ENCODE peak calls at places on chromosomes 11 and 22, in ten cellular contexts. S is cardiac fibroblast, V is breast epithelium, M is psoas muscle, O is fibroblast of lung, X is AG10803, T is tibial artery, I is AG04450, D is Panc1, A is MCF 10A. Q is an unnamed sample.

GRCh38 chr11:125338435-125338834 is 157.6 kb downstream of the FEZ1 start:
- DNase-seq in I (no peak), A (no peak), X (no peak), M (no peak), V (no peak), D (no peak), O (no peak), S (no peak), T (no peak), Q (no peak)

GRCh38 chr22:42084874-42085273 is 5.4 kb downstream of the SMDT1 start:
- DNase-seq in A (no peak), V (no peak), T (peak), O (no peak), M (no peak), S (no peak), I (no peak), X (no peak), D (no peak), Q (no peak)

GRCh38 chr11:102111787-102112653 is 1.8 kb downstream of the YAP1 start:
- DNase-seq in M (peak), T (peak), I (no peak), D (peak), X (peak), S (peak), O (peak), A (peak), V (no peak), Q (no peak)

GRCh38 chr11:2774173-2775082 is 74.6 kb upstream of the KCNQ1OT1 start:
- DNase-seq in T (peak), X (no peak), O (no peak), D (no peak), S (no peak), V (no peak), A (no peak), M (peak), I (no peak), Q (no peak)

GRCh38 chr11:43944761-43945311 is 2.4 kb downstream of the C11orf96 start:
- DNase-seq in M (peak), A (peak), T (peak), I (no peak), O (no peak), X (no peak), D (no peak), S (peak), V (peak), Q (peak)

GRCh38 chr22:20573176-20573829 is 65.9 kb downstream of the MED15 start:
- DNase-seq in O (no peak), D (no peak), M (no peak), A (no peak), V (no peak), T (no peak), I (no peak), X (no peak), S (peak), Q (no peak)

GRCh38 chr11:70786021-70786665 is 387.8 kb downstream of the CTTN start:
- DNase-seq in O (no peak), D (no peak), V (no peak), I (no peak), X (no peak), M (no peak), T (no peak), S (no peak), A (no peak), Q (no peak)

GRCh38 chr11:130383363-130384168 is 44.8 kb downstream of the ADAMTS8 start:
- DNase-seq in M (peak), X (peak), T (no peak), A (peak), D (no peak), S (peak), I (peak), O (peak), V (no peak), Q (peak)

GRCh38 chr22:20550851-20551744 is 43.7 kb downstream of the MED15 start:
- DNase-seq in A (no peak), S (peak), V (no peak), X (peak), I (no peak), D (no peak), T (peak), M (no peak), O (peak), Q (no peak)

GRCh38 chr22:24303007-24303406 is 32.4 kb downstream of the SPECC1L start:
- DNase-seq in A (no peak), D (no peak), S (no peak), V (no peak), M (no peak), O (no peak), X (no peak), I (no peak), T (no peak), Q (no peak)

GRCh38 chr11:110362916-110363574 is 66.6 kb upstream of the RDX start:
- DNase-seq in I (no peak), D (no peak), A (peak), T (no peak), X (no peak), M (no peak), V (no peak), S (peak), O (no peak), Q (peak)

GRCh38 chr22:33682927-33683326 is 237.3 kb downstream of the LARGE1 start:
- DNase-seq in A (no peak), I (no peak), M (no peak), D (no peak), X (no peak), S (no peak), T (no peak), V (no peak), O (no peak), Q (no peak)

GRCh38 chr22:39214006-39214382 is 30.8 kb downstream of the PDGFB start:
- DNase-seq in X (no peak), M (no peak), V (no peak), T (no peak), I (no peak), O (no peak), A (no peak), S (no peak), D (no peak), Q (no peak)

GRCh38 chr11:85483861-85484260 is 143.3 kb downstream of the DLG2 start:
- DNase-seq in A (no peak), S (peak), X (peak), I (peak), M (no peak), V (no peak), O (peak), D (no peak), T (no peak), Q (no peak)

GRCh38 chr11:115581871-115582639 is 77.8 kb upstream of the CADM1 start:
- DNase-seq in D (peak), T (no peak), V (no peak), A (no peak), S (no peak), M (no peak), O (peak), I (no peak), X (peak), Q (peak)
- TF ChIP-seq CTCF in D (no peak), T (no peak), V (no peak), A (no peak), S (no peak), M (no peak), O (no peak), I (peak), X (peak), Q (no peak)

GRCh38 chr22:32103648-32104326 is 55.3 kb downstream of the C22orf42 start:
- DNase-seq in S (peak), A (peak), X (peak), D (no peak), I (no peak), O (no peak), V (no peak), M (no peak), T (no peak), Q (no peak)
- TF ChIP-seq CTCF in S (peak), A (peak), X (peak), D (peak), I (no peak), O (peak), V (peak), M (peak), T (no peak), Q (no peak)

GRCh38 chr22:37607010-37607911 is 1.4 kb upstream of the GGA1 start:
- DNase-seq in I (no peak), M (peak), X (peak), O (peak), A (peak), D (peak), T (peak), S (peak), V (peak), Q (peak)

GRCh38 chr22:37610480-37611148 is 2.0 kb downstream of the GGA1 start:
- DNase-seq in M (no peak), I (no peak), X (no peak), T (no peak), V (no peak), S (no peak), A (no peak), O (no peak), D (no peak), Q (no peak)

GRCh38 chr22:37609240-37610152 is 862 bp downstream of the GGA1 start:
- DNase-seq in S (no peak), X (no peak), O (peak), D (no peak), V (no peak), A (peak), I (no peak), M (no peak), T (peak), Q (peak)

GRCh38 chr22:37607912-37608476 is 640 bp upstream of the GGA1 start:
- DNase-seq in O (no peak), M (no peak), D (no peak), I (no peak), A (no peak), S (no peak), V (no peak), X (no peak), T (no peak), Q (no peak)

DNA sequence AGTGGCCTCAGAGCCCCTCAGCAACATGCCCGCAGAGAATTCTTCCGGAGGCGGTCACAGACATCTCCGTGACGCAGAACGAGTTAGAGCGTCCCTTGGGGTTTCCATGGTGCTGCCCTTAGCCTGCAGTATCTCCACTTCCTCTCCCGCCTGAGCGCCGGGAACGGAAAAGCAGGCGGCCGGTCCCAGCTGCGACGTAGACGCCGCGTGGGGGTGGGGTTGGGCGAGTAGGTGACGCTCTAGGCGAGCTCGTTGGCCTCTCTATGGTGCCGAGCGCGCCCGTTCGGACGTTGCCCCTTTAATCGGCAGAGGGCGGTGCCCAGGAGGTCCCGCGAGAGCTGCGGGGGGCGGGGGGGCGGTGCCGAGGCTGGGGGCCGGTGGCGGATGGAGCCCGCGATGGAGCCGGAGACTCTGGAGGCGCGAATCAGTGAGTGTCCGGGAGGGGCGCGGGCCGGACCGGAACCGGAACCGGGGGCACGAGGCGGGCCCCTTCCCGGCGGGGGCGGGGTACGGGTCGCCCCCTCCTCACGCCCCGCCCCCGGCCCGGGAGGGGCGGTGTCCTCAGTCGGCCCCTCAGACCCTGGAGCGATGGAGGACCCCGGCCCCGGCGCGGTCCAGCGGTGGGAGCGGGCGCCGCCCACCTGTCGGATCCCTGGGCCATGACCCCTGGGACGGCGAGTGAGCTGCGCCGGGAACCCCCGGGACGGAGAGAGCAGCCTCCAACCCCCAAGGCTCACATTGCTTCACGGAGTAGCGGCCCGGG is at the start of gene GGA1:
- DNase-seq in V (peak), I (peak), T (peak), O (peak), A (peak), D (peak), S (peak), X (peak), M (peak), Q (peak)
- TF ChIP-seq CTCF in V (no peak), I (no peak), T (no peak), O (no peak), A (no peak), D (no peak), S (no peak), X (no peak), M (no peak), Q (no peak)

DNA sequence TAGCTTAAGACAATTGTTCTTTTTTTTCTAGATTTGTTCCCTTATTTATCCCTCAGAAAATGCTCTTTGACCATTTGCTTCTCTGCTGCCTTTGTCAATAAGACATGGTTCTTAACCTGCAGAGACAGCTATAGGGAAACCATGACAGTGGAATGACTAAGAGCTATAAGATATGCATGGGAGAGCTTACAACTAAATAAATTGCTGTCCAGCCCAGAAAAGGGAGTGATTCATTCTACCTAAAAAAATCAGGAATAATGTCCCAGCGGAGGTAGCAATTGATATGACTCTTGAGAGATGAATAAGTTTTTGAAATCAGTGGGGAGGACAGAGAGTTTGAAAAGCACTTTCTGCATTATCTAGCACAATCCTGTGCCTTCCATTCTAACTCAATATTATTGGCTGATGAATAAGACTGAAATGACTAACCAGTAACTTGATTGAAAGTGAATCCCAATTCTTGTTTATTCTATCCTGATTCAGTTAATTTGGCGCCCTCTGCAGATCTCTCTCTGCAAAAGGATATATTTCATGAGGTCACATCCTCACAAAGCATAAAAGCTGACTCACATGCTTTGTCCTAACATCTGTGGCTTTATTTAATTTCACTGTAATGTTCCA is 680.5 kb upstream of the API5 start:
- DNase-seq in A (peak), O (peak), D (no peak), X (peak), I (no peak), T (no peak), M (no peak), V (no peak), S (peak), Q (no peak)
- TF ChIP-seq CTCF in A (peak), O (no peak), D (peak), X (no peak), I (no peak), T (no peak), M (no peak), V (no peak), S (peak), Q (peak)

GRCh38 chr11:103545551-103545950 is 436.3 kb downstream of the DYNC2H1 start:
- DNase-seq in O (no peak), I (no peak), M (no peak), V (no peak), X (no peak), T (no peak), D (no peak), A (no peak), S (no peak), Q (no peak)

GRCh38 chr11:103547691-103548090 is 438.5 kb downstream of the DYNC2H1 start:
- DNase-seq in D (no peak), A (no peak), X (no peak), M (no peak), O (no peak), V (no peak), S (no peak), T (no peak), I (no peak), Q (no peak)

GRCh38 chr11:103546236-103546635 is 437.0 kb downstream of the DYNC2H1 start:
- DNase-seq in M (no peak), T (no peak), A (no peak), O (peak), I (no peak), V (no peak), X (peak), S (no peak), D (no peak), Q (no peak)

GRCh38 chr11:103548838-103549237 is 439.6 kb downstream of the DYNC2H1 start:
- DNase-seq in V (no peak), D (no peak), T (no peak), O (no peak), M (no peak), A (no peak), S (no peak), X (no peak), I (no peak), Q (no peak)

GRCh38 chr11:103547009-103547408 is 437.8 kb downstream of the DYNC2H1 start:
- DNase-seq in I (no peak), O (no peak), A (no peak), S (no peak), M (no peak), X (no peak), T (no peak), D (no peak), V (no peak), Q (no peak)
- TF ChIP-seq CTCF in I (no peak), O (no peak), A (no peak), S (no peak), M (no peak), X (no peak), T (no peak), D (no peak), V (no peak), Q (no peak)

DNA sequence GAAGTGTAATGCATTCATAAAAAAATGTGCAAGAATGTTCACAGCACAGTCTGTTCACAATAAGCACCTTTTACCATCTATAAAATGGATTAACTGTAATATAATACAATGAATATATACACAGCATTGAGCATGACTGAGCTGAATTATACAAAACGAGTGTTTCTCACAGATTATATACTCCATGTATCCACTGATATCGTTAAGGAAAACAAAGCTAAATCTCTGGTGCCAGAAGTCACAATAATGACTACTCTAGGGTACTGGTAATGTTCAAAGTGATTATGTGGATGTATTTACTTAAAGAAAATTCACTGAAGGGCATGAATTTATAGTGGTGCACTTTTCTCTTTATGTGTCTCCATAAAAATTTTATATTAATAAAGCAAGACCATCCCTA is 33.2 kb downstream of the ACAT1 start:
- DNase-seq in S (no peak), O (no peak), V (no peak), D (no peak), X (no peak), T (no peak), A (no peak), M (no peak), I (no peak), Q (no peak)
- TF ChIP-seq CTCF in S (no peak), O (no peak), V (no peak), D (no peak), X (no peak), T (no peak), A (no peak), M (no peak), I (no peak), Q (no peak)

GRCh38 chr11:73929388-73929787 is 21.4 kb upstream of the DNAJB13 start:
- DNase-seq in A (no peak), S (no peak), I (no peak), O (no peak), X (no peak), T (no peak), D (no peak), V (no peak), M (no peak), Q (no peak)
- TF ChIP-seq CTCF in A (no peak), S (no peak), I (no peak), O (no peak), X (no peak), T (no peak), D (no peak), V (no peak), M (no peak), Q (no peak)

GRCh38 chr11:63829823-63830489 is 9.0 kb upstream of the MARK2 start:
- DNase-seq in T (no peak), V (no peak), A (no peak), S (peak), O (peak), M (no peak), D (no peak), I (no peak), X (no peak), Q (peak)
- TF ChIP-seq CTCF in T (no peak), V (no peak), A (no peak), S (peak), O (peak), M (no peak), D (no peak), I (peak), X (no peak), Q (no peak)